ENCODE peak calls at places on chromosomes 1 and 21, in four cellular contexts. One of them, this sample, is unnamed.

GRCh38 chr21:17372200-17372599 is 140.6 kb upstream of the CXADR start:
- DNase-seq in vagina: no peak
- DNase-seq in GM12865: no peak
- DNase-seq in Peyer's patch: no peak
- DNase-seq in this sample: no peak

GRCh38 chr1:4034318-4034887 is 134.3 kb upstream of the C1orf174 start:
- DNase-seq in vagina: no peak
- DNase-seq in GM12865: no peak
- DNase-seq in Peyer's patch: no peak
- DNase-seq in this sample: no peak

GRCh38 chr1:205950826-205951549 is 7.7 kb upstream of the SLC26A9 start:
- DNase-seq in vagina: no peak
- DNase-seq in GM12865: no peak
- DNase-seq in Peyer's patch: no peak
- DNase-seq in this sample: no peak

GRCh38 chr1:61445269-61445825 is 279.6 kb downstream of the TM2D1 start:
- DNase-seq in vagina: no peak
- DNase-seq in GM12865: no peak
- DNase-seq in Peyer's patch: no peak
- DNase-seq in this sample: no peak

GRCh38 chr1:91549041-91549735 is 48.5 kb downstream of the CDC7 start:
- DNase-seq in vagina: no peak
- DNase-seq in GM12865: peak
- DNase-seq in Peyer's patch: no peak
- DNase-seq in this sample: no peak

GRCh38 chr1:93328809-93329477 is 16.8 kb upstream of the DR1 start:
- DNase-seq in vagina: no peak
- DNase-seq in GM12865: peak
- DNase-seq in Peyer's patch: no peak
- DNase-seq in this sample: no peak

GRCh38 chr1:15900662-15901279 is 53.3 kb downstream of the SPEN start:
- DNase-seq in vagina: no peak
- DNase-seq in GM12865: no peak
- DNase-seq in Peyer's patch: no peak
- DNase-seq in this sample: no peak

GRCh38 chr1:219264557-219264956 is 90.9 kb downstream of the LYPLAL1 start:
- DNase-seq in vagina: no peak
- DNase-seq in GM12865: no peak
- DNase-seq in Peyer's patch: no peak
- DNase-seq in this sample: no peak

GRCh38 chr21:45441431-45442255 is 36.7 kb downstream of the COL18A1 start:
- DNase-seq in vagina: no peak
- DNase-seq in GM12865: no peak
- DNase-seq in Peyer's patch: no peak
- DNase-seq in this sample: no peak

GRCh38 chr1:163013826-163014600 is 55.1 kb upstream of the RGS4 start:
- DNase-seq in vagina: no peak
- DNase-seq in GM12865: peak
- DNase-seq in Peyer's patch: no peak
- DNase-seq in this sample: no peak

GRCh38 chr1:184665329-184665728 is 89.3 kb downstream of the EDEM3 start:
- DNase-seq in vagina: no peak
- DNase-seq in GM12865: no peak
- DNase-seq in Peyer's patch: no peak
- DNase-seq in this sample: no peak

GRCh38 chr1:39668111-39668510 is 3.8 kb downstream of the NT5C1A start:
- DNase-seq in vagina: no peak
- DNase-seq in GM12865: no peak
- DNase-seq in Peyer's patch: no peak
- DNase-seq in this sample: no peak

GRCh38 chr1:203985676-203986075 is 87.2 kb upstream of the SOX13 start:
- DNase-seq in vagina: no peak
- DNase-seq in GM12865: no peak
- DNase-seq in Peyer's patch: no peak
- DNase-seq in this sample: no peak
- H3K4me3 ChIP-seq in vagina: no peak
- H3K4me3 ChIP-seq in GM12865: no peak
- H3K4me3 ChIP-seq in Peyer's patch: no peak
- H3K4me3 ChIP-seq in this sample: no peak

GRCh38 chr1:22962558-22962957 is 10.1 kb downstream of the LACTBL1 start:
- DNase-seq in vagina: no peak
- DNase-seq in GM12865: no peak
- DNase-seq in Peyer's patch: no peak
- DNase-seq in this sample: no peak
- TF ChIP-seq CTCF in vagina: no peak
- TF ChIP-seq CTCF in GM12865: no peak
- TF ChIP-seq CTCF in Peyer's patch: no peak
- TF ChIP-seq CTCF in this sample: no peak

DNA sequence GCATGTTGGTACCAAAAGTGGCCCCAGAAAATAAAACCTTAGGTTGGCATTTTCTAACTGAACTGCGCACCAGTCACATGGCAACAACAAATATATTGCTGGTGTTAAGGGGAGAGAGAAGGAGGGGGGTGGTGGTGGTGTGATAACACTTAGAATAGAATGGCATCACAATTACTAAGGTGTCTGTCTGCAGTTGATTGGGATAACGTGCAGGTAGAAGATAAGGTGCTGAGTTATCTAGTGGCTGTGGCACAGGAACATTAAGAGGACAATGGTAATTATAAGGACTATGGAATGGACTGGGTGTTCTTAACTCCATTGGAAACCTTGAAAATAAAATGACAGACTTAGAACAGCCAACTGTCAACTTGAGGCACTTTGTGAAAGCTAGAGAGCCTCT is 1.4 kb upstream of the YIPF1 start:
- DNase-seq in vagina: no peak
- DNase-seq in GM12865: no peak
- DNase-seq in Peyer's patch: no peak
- DNase-seq in this sample: no peak
- H3K4me3 ChIP-seq in vagina: no peak
- H3K4me3 ChIP-seq in GM12865: no peak
- H3K4me3 ChIP-seq in Peyer's patch: no peak
- H3K4me3 ChIP-seq in this sample: no peak

DNA sequence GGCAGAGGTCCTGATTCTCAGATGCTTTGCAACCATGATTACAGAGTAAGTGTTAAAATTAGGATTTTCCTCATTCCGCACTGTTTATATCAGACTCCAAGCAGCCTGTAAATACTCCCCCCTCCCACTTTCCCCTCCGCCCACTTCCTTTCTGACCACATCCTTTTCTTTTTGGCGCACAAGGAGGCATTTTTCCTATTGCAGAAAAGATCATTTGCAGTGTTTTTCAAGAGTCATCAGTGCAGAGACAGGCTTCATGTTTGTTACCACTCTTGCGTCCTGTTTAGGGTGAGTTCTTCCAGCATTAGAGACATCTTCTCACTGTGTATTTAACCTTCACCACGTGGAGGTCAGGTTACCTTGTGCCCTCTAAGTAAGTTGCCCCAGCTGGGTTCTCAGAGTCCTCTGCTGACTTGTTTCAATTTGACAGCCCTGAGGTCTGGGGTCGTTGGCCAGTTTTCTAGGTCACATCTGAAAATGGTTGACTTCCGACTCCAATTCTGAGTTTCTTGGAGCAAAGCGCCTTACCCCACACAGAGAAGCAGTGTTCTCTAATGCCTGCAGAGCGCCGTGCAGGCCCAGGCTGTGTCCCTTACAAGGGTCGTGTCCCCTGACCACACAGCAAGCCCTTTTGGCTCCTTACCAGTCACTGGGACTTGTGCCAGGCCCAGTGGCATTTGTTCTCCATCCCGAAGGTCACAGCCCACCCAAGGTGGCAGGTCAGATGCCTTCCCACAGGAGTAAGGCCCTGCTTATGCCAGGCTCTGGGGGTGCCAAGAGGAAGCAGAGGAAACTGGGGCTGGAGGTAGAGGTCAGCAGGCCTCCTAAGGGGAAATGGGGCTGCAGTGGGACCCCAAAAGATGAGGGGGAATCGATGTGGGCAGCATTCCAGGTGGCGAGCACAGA is 85.6 kb downstream of the FAM78B start:
- DNase-seq in vagina: peak
- DNase-seq in GM12865: peak
- DNase-seq in Peyer's patch: no peak
- DNase-seq in this sample: no peak
- TF ChIP-seq CTCF in vagina: no peak
- TF ChIP-seq CTCF in GM12865: no peak
- TF ChIP-seq CTCF in Peyer's patch: no peak
- TF ChIP-seq CTCF in this sample: no peak